ENCODE peak calls at places on chromosome 7, in six cellular contexts. Y is Peyer's patch, U is coronary artery, D is AG10803, V is cardiac muscle cell, O is endothelial cell of umbilical vein. M is an unnamed sample.
A peak's percentile ranks its signal among the peaks of the same experiment; 100 is the strongest.

GRCh38 chr7:51015581-51015980 is 232.9 kb upstream of the GRB10 start:
- DNase-seq in Y (no peak), U (peak; percentile 49), D (no peak), V (no peak), O (no peak), M (peak; percentile 8)

GRCh38 chr7:81709836-81710235 is 60.0 kb downstream of the HGF start:
- DNase-seq in Y (no peak), U (no peak), D (no peak), V (no peak), O (no peak), M (no peak)

GRCh38 chr7:53466396-53466795 is 431.0 kb downstream of the POM121L12 start:
- DNase-seq in Y (no peak), U (no peak), D (no peak), V (no peak), O (no peak), M (no peak)

GRCh38 chr7:2903686-2904162 is 59.6 kb upstream of the GNA12 start:
- DNase-seq in Y (no peak), U (no peak), D (no peak), V (no peak), O (no peak), M (no peak)

GRCh38 chr7:55509322-55509721 is 63.0 kb downstream of the VOPP1 start:
- DNase-seq in Y (no peak), U (no peak), D (peak; percentile 68), V (no peak), O (peak; percentile 33), M (no peak)

GRCh38 chr7:92246363-92247101 is 758 bp downstream of the ANKIB1 start:
- DNase-seq in Y (peak; percentile 53), U (peak; percentile 73), D (no peak), V (peak; percentile 16), O (peak; percentile 49), M (peak; percentile 53)

GRCh38 chr7:6637544-6638229 is 569 bp downstream of the ZNF316 start:
- DNase-seq in Y (no peak), U (no peak), D (peak; percentile 6), V (peak; percentile 73), O (peak; percentile 23), M (peak; percentile 95)

GRCh38 chr7:81430150-81430549 is 339.7 kb downstream of the HGF start:
- DNase-seq in Y (no peak), U (no peak), D (no peak), V (no peak), O (no peak), M (no peak)

GRCh38 chr7:129828989-129829676 is 123.6 kb downstream of the UBE2H start:
- DNase-seq in Y (no peak), U (no peak), D (peak; percentile 13), V (peak; percentile 56), O (no peak), M (no peak)

GRCh38 chr7:111096997-111097396 is 6.1 kb downstream of the LRRN3 start:
- DNase-seq in Y (no peak), U (no peak), D (no peak), V (no peak), O (no peak), M (no peak)

GRCh38 chr7:28168393-28169158 is 12.0 kb downstream of the JAZF1 start:
- DNase-seq in Y (no peak), U (no peak), D (no peak), V (no peak), O (no peak), M (no peak)

GRCh38 chr7:76302299-76303056 is at the start of gene HSPB1:
- DNase-seq in Y (peak; percentile 83), U (peak; percentile 99), D (peak; percentile 90), V (peak; percentile 96), O (peak; percentile 98), M (peak; percentile 96)

GRCh38 chr7:156764016-156764669 is 123.6 kb downstream of the RNF32 start:
- DNase-seq in Y (peak; percentile 75), U (no peak), D (peak; percentile 74), V (peak; percentile 63), O (peak; percentile 74), M (no peak)

GRCh38 chr7:266851-267840 is 22.8 kb upstream of the FOXL3 start:
- DNase-seq in Y (peak; percentile 80), U (no peak), D (no peak), V (peak; percentile 45), O (no peak), M (no peak)

GRCh38 chr7:138691166-138691565 is 10.0 kb downstream of the SVOPL start:
- DNase-seq in Y (no peak), U (no peak), D (no peak), V (no peak), O (no peak), M (no peak)

GRCh38 chr7:71131753-71132520 is at the start of gene GALNT17:
- DNase-seq in Y (no peak), U (no peak), D (no peak), V (peak; percentile 39), O (no peak), M (no peak)

GRCh38 chr7:27169658-27170493 is 4.2 kb downstream of the HOXA10 start:
- DNase-seq in Y (peak; percentile 68), U (no peak), D (no peak), V (no peak), O (no peak), M (no peak)

GRCh38 chr7:149495785-149496641 is 1.6 kb downstream of the ZNF746 start:
- DNase-seq in Y (no peak), U (no peak), D (peak; percentile 81), V (peak; percentile 90), O (peak; percentile 69), M (no peak)

GRCh38 chr7:98964596-98964995 is 86.3 kb downstream of the TRRAP start:
- DNase-seq in Y (no peak), U (no peak), D (no peak), V (no peak), O (no peak), M (no peak)

GRCh38 chr7:32761451-32762320 is 129.9 kb downstream of the KBTBD2 start:
- DNase-seq in Y (no peak), U (no peak), D (no peak), V (no peak), O (peak; percentile 7), M (peak; percentile 10)

GRCh38 chr7:143512488-143513340 is 35.0 kb downstream of the TAS2R41 start:
- DNase-seq in Y (no peak), U (no peak), D (no peak), V (no peak), O (no peak), M (no peak)

GRCh38 chr7:93053946-93054943 is 63.5 kb downstream of the SAMD9 start:
- DNase-seq in Y (no peak), U (no peak), D (no peak), V (no peak), O (no peak), M (no peak)

GRCh38 chr7:114916261-114916892 is 5.5 kb upstream of the MDFIC start:
- DNase-seq in Y (no peak), U (no peak), D (no peak), V (no peak), O (no peak), M (peak; percentile 50)

GRCh38 chr7:15326044-15326644 is 235.7 kb downstream of the AGMO start:
- DNase-seq in Y (no peak), U (no peak), D (peak; percentile 30), V (peak; percentile 35), O (peak; percentile 72), M (peak; percentile 3)

GRCh38 chr7:153910604-153911003 is 141.6 kb upstream of the DPP6 start:
- DNase-seq in Y (no peak), U (no peak), D (no peak), V (no peak), O (no peak), M (no peak)

GRCh38 chr7:142632291-142633134 is 116.8 kb upstream of the PRSS1 start:
- DNase-seq in Y (peak; percentile 57), U (no peak), D (peak; percentile 49), V (peak; percentile 76), O (peak; percentile 74), M (peak; percentile 80)

GRCh38 chr7:73828107-73828803 is 2.5 kb upstream of the CLDN4 start:
- DNase-seq in Y (no peak), U (no peak), D (no peak), V (no peak), O (peak; percentile 69), M (peak; percentile 20)

GRCh38 chr7:44267719-44268413 is 57.5 kb downstream of the CAMK2B start:
- DNase-seq in Y (no peak), U (no peak), D (no peak), V (no peak), O (no peak), M (no peak)

GRCh38 chr7:125195156-125195555 is 265.5 kb upstream of the POT1 start:
- DNase-seq in Y (no peak), U (no peak), D (no peak), V (no peak), O (no peak), M (no peak)

GRCh38 chr7:40977533-40977932 is 725.4 kb downstream of the INHBA start:
- DNase-seq in Y (no peak), U (no peak), D (no peak), V (no peak), O (no peak), M (no peak)
- TF ChIP-seq CTCF in Y (no peak), U (no peak), D (no peak), V (no peak), O (no peak), M (no peak)

GRCh38 chr7:106384373-106384772 is 99.6 kb upstream of the NAMPT start:
- DNase-seq in Y (no peak), U (no peak), D (no peak), V (no peak), O (no peak), M (no peak)
- TF ChIP-seq CTCF in Y (no peak), U (no peak), D (no peak), V (no peak), O (no peak), M (no peak)

GRCh38 chr7:102873470-102874165 is 39.2 kb upstream of the LRRC17 start:
- DNase-seq in Y (no peak), U (no peak), D (no peak), V (no peak), O (no peak), M (no peak)

GRCh38 chr7:102874966-102875365 is 37.8 kb upstream of the LRRC17 start:
- DNase-seq in Y (no peak), U (no peak), D (peak; percentile 23), V (no peak), O (no peak), M (no peak)

GRCh38 chr7:102874166-102874829 is 38.5 kb upstream of the LRRC17 start:
- DNase-seq in Y (no peak), U (no peak), D (peak; percentile 82), V (no peak), O (peak; percentile 96), M (peak; percentile 44)

GRCh38 chr7:102872460-102872859 is 40.3 kb upstream of the LRRC17 start:
- DNase-seq in Y (no peak), U (no peak), D (peak; percentile 90), V (no peak), O (peak; percentile 98), M (no peak)

DNA sequence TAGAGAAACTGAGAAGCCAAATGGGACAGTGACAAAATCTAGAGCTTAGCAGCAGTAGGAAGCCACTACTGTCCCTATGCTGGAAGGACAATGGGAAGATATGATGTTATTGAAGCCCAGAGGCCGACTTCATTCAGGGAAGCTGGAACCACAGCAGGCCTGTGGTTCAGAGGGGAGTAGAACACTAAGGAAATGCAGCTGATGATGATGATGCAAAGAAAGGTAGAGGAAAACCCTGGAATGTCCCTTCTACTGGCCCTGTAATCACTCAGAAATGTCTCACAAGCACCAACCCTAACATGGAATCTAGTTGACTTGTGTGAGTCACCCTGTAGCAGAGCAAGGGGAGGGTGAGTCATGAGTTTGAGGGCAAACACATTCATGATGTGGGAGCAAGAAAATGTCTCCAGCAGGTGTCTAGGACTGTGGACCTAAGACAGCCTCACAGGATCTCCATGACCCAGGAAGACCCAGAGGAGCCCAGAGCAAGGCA is 37.1 kb upstream of the LRRC17 start:
- DNase-seq in Y (no peak), U (peak; percentile 75), D (peak; percentile 98), V (no peak), O (peak; percentile 94), M (no peak)
- TF ChIP-seq CTCF in Y (no peak), U (no peak), D (no peak), V (no peak), O (no peak), M (no peak)

GRCh38 chr7:97117372-97118188 is at the start of gene SDHAF3:
- DNase-seq in Y (peak; percentile 97), U (peak; percentile 98), D (peak; percentile 99), V (peak; percentile 98), O (peak; percentile 93), M (peak; percentile 95)
- TF ChIP-seq CTCF in Y (peak; percentile 17), U (no peak), D (no peak), V (no peak), O (no peak), M (peak; percentile 14)